ENCODE peak calls at places on chromosome 19, in five cellular contexts. Q, J, P, U and T are unnamed samples.

GRCh38 chr19:16573925-16574324 is 1.7 kb upstream of the SLC35E1 start:
- DNase-seq in Q (no peak), J (no peak), P (no peak), U (no peak), T (no peak)

GRCh38 chr19:50723735-50724521 is 764 bp downstream of the CLEC11A start:
- DNase-seq in Q (no peak), J (no peak), P (no peak), U (no peak), T (no peak)

GRCh38 chr19:4910594-4911273 is 1.4 kb downstream of the UHRF1 start:
- DNase-seq in Q (peak), J (peak), P (no peak), U (no peak), T (no peak)

GRCh38 chr19:32351807-32352630 is 6.6 kb downstream of the ZNF507 start:
- DNase-seq in Q (no peak), J (no peak), P (no peak), U (no peak), T (no peak)

GRCh38 chr19:15247107-15248014 is 15.1 kb upstream of the EPHX3 start:
- DNase-seq in Q (no peak), J (no peak), P (no peak), U (no peak), T (no peak)

GRCh38 chr19:15934332-15935078 is at the start of gene CYP4F11:
- DNase-seq in Q (peak), J (peak), P (no peak), U (no peak), T (no peak)

GRCh38 chr19:16326401-16327130 is 1.9 kb downstream of the KLF2 start:
- DNase-seq in Q (no peak), J (peak), P (no peak), U (no peak), T (no peak)

GRCh38 chr19:47719047-47719885 is 6.0 kb downstream of the EHD2 start:
- DNase-seq in Q (peak), J (peak), P (peak), U (no peak), T (no peak)

GRCh38 chr19:16899566-16900075 is 10.8 kb downstream of the F2RL3 start:
- DNase-seq in Q (peak), J (no peak), P (no peak), U (no peak), T (peak)

GRCh38 chr19:15297416-15298224 is 34.7 kb downstream of the BRD4 start:
- DNase-seq in Q (no peak), J (no peak), P (no peak), U (no peak), T (no peak)

GRCh38 chr19:49591731-49592485 is 926 bp downstream of the PRR12 start:
- DNase-seq in Q (peak), J (peak), P (peak), U (no peak), T (no peak)

GRCh38 chr19:9842834-9843625 is 7.9 kb downstream of the PIN1 start:
- DNase-seq in Q (no peak), J (peak), P (no peak), U (no peak), T (no peak)

GRCh38 chr19:40799558-40800338 is 757 bp downstream of the EGLN2 start:
- DNase-seq in Q (peak), J (peak), P (peak), U (no peak), T (no peak)

GRCh38 chr19:15812059-15812722 is 3.3 kb downstream of the OR10H1 start:
- DNase-seq in Q (no peak), J (no peak), P (no peak), U (no peak), T (no peak)

GRCh38 chr19:18860302-18860700 is 28.5 kb downstream of the UPF1 start:
- DNase-seq in Q (no peak), J (no peak), P (no peak), U (no peak), T (no peak)

GRCh38 chr19:1618157-1619093 is 13.2 kb upstream of the UQCR11 start:
- DNase-seq in Q (peak), J (no peak), P (no peak), U (no peak), T (peak)

GRCh38 chr19:4508698-4509097 is 9.6 kb downstream of the PLIN4 start:
- DNase-seq in Q (no peak), J (no peak), P (no peak), U (no peak), T (no peak)

GRCh38 chr19:41409288-41409687 is 11.7 kb downstream of the BCKDHA start:
- DNase-seq in Q (peak), J (no peak), P (no peak), U (no peak), T (no peak)

GRCh38 chr19:1361601-1362384 is 21.9 kb upstream of the NDUFS7 start:
- DNase-seq in Q (peak), J (no peak), P (no peak), U (no peak), T (no peak)

GRCh38 chr19:6586056-6586455 is 4.9 kb downstream of the CD70 start:
- DNase-seq in Q (no peak), J (no peak), P (no peak), U (no peak), T (no peak)
- TF ChIP-seq POLR2A in Q (no peak), J (no peak), P (no peak), U (peak), T (no peak)

DNA sequence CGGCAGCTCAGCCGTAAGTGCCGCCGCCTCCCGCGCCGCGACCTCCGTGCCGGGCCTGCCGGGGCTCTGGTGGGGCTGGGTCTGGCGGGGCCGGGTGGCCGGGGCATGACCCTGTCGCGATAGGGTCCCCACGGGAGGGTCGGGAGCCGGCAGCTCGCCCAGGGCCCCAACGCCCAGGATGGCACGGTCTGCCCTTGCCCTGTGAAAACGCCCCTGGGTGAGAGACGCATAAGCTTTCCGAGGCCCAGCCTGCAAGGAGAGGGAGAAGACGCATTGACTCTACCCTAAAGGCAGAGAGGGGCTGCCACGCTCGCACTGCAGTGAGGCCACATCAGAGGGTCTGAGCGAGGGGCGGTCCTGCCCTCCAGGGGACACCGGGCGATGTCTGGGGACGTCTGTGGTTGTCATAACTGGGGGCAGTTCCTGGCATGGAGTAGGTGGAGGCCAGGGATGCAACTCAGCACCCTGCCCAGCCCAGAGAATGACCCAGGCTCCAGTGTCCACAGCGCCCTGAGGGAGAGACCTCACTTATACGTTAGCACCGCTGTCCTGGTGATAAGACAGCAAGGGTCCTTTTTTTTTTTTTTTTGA is 539 bp downstream of the ZNF554 start:
- DNase-seq in Q (peak), J (no peak), P (no peak), U (no peak), T (peak)
- TF ChIP-seq POLR2A in Q (no peak), J (no peak), P (no peak), U (no peak), T (no peak)

GRCh38 chr19:45615795-45616708 is 14.0 kb upstream of the GPR4 start:
- DNase-seq in Q (peak), J (peak), P (peak), U (peak), T (peak)

GRCh38 chr19:45623984-45624383 is 15.2 kb downstream of the EML2 start:
- DNase-seq in Q (no peak), J (no peak), P (no peak), U (no peak), T (no peak)

GRCh38 chr19:45621389-45621788 is 17.8 kb downstream of the EML2 start:
- DNase-seq in Q (no peak), J (no peak), P (no peak), U (no peak), T (no peak)

GRCh38 chr19:45616709-45617027 is 14.7 kb upstream of the GPR4 start:
- DNase-seq in Q (no peak), J (no peak), P (no peak), U (no peak), T (no peak)

GRCh38 chr19:45621976-45622503 is 17.2 kb downstream of the EML2 start:
- DNase-seq in Q (no peak), J (no peak), P (no peak), U (no peak), T (no peak)
- TF ChIP-seq POLR2A in Q (no peak), J (no peak), P (no peak), U (no peak), T (no peak)

DNA sequence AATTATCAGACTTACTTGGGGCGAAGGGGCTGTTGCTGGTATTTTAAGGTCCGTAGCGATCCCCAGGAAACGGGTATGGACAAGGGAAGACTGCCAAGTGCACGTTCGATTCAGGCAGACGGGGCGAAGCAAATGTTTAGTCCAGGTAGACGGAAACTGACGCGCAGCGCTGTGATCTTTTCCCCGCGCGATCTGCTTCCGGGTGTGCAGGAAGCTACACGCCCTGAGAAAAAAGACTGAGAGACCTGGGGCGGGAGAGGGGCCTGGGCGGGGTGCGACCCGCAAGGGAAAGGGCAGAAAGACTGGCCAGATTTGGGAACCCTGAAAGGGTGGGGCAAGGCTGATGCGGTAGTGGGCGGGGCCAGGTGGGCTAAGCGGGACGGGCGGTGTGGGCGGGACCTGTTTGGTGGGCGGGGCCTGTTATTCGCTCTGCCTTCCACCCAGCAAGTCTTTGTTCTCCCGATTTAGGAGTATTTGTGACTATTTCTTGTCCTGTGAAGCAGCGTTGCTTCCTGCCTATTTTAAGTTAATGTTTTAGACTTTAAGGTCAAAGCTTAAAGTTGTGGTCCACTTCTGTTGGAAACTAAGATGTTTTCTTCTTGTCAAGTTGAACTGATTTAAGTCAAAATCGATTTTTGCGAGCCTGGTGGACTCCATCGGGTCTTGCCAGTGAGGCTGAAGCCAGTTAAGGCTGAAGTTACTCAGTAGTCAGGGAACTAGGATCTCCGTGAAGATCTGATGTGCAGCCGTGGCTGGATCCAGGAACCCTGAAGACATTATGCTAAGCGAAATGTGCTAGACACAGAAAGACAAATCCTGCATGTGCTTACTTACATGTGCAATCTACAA is at the start of gene ZNF836:
- DNase-seq in Q (peak), J (peak), P (peak), U (peak), T (peak)
- TF ChIP-seq POLR2A in Q (peak), J (peak), P (peak), U (peak), T (no peak)